ENCODE peak calls at places on chromosomes 11 and 22, in eight cellular contexts. B is A549; Y is cardiac fibroblast; W is CD4-positive, alpha-beta T cell; M is brain microvascular endothelial cell; Q is HFF-Myc; U is body of pancreas; D is CD8-positive, alpha-beta T cell. P is an unnamed sample.

GRCh38 chr11:123304828-123305530 is 109.9 kb upstream of the CLMP start:
- DNase-seq in B (no peak), Y (no peak), W (no peak), M (no peak), Q (no peak), U (peak), D (no peak), P (no peak)

GRCh38 chr11:118998388-118998717 is 415 bp downstream of the CENATAC start:
- DNase-seq in B (no peak), Y (no peak), W (no peak), M (no peak), Q (no peak), U (no peak), D (no peak), P (no peak)

GRCh38 chr11:35005156-35005780 is 88.8 kb downstream of the PDHX start:
- DNase-seq in B (no peak), Y (no peak), W (no peak), M (no peak), Q (no peak), U (peak), D (no peak), P (no peak)

GRCh38 chr11:14669499-14669898 is 25.9 kb downstream of the PDE3B start:
- DNase-seq in B (no peak), Y (no peak), W (no peak), M (no peak), Q (no peak), U (no peak), D (no peak), P (no peak)

GRCh38 chr11:19664896-19665548 is 47.6 kb upstream of the NAV2 start:
- DNase-seq in B (no peak), Y (peak), W (no peak), M (no peak), Q (no peak), U (no peak), D (no peak), P (peak)

GRCh38 chr11:15006139-15006759 is 34.1 kb upstream of the CALCA start:
- DNase-seq in B (no peak), Y (peak), W (no peak), M (peak), Q (peak), U (no peak), D (no peak), P (peak)

GRCh38 chr11:69912161-69912910 is 93.1 kb upstream of the FGF3 start:
- DNase-seq in B (no peak), Y (no peak), W (no peak), M (no peak), Q (no peak), U (no peak), D (no peak), P (no peak)

GRCh38 chr22:50665738-50666137 is 6.9 kb upstream of the SHANK3 start:
- DNase-seq in B (no peak), Y (no peak), W (no peak), M (no peak), Q (no peak), U (no peak), D (no peak), P (no peak)

GRCh38 chr11:64959498-64959897 is 12.4 kb downstream of the MAJIN start:
- DNase-seq in B (no peak), Y (peak), W (no peak), M (no peak), Q (no peak), U (no peak), D (no peak), P (no peak)

GRCh38 chr11:65384301-65384889 is 1.9 kb upstream of the SLC25A45 start:
- DNase-seq in B (no peak), Y (peak), W (peak), M (no peak), Q (no peak), U (no peak), D (peak), P (peak)

GRCh38 chr11:111735262-111736116 is 30.7 kb downstream of the PPP2R1B start:
- DNase-seq in B (no peak), Y (peak), W (no peak), M (peak), Q (peak), U (peak), D (no peak), P (peak)

GRCh38 chr11:66080055-66080817 is 10.2 kb downstream of the PACS1 start:
- DNase-seq in B (peak), Y (peak), W (peak), M (peak), Q (no peak), U (peak), D (peak), P (peak)

GRCh38 chr22:27832606-27833005 is 31.1 kb upstream of the MN1 start:
- DNase-seq in B (no peak), Y (no peak), W (no peak), M (no peak), Q (no peak), U (no peak), D (no peak), P (no peak)

GRCh38 chr11:1390603-1391164 is 950 bp downstream of the BRSK2 start:
- DNase-seq in B (no peak), Y (no peak), W (no peak), M (no peak), Q (no peak), U (peak), D (no peak), P (no peak)

GRCh38 chr11:64146036-64146943 is 19.6 kb downstream of the MACROD1 start:
- DNase-seq in B (peak), Y (peak), W (peak), M (peak), Q (no peak), U (peak), D (peak), P (peak)

GRCh38 chr11:77152846-77153245 is 24.8 kb downstream of the MYO7A start:
- DNase-seq in B (no peak), Y (no peak), W (no peak), M (no peak), Q (no peak), U (no peak), D (no peak), P (no peak)

GRCh38 chr11:11265320-11265719 is 87.7 kb downstream of the CSNK2A3 start:
- DNase-seq in B (no peak), Y (no peak), W (no peak), M (no peak), Q (no peak), U (no peak), D (no peak), P (no peak)

GRCh38 chr11:134008593-134008992 is 51.8 kb upstream of the IGSF9B start:
- DNase-seq in B (no peak), Y (no peak), W (no peak), M (no peak), Q (no peak), U (no peak), D (no peak), P (no peak)

GRCh38 chr11:1924646-1925372 is 5.3 kb downstream of the TNNT3 start:
- DNase-seq in B (no peak), Y (no peak), W (no peak), M (no peak), Q (no peak), U (no peak), D (no peak), P (no peak)

GRCh38 chr11:59053387-59053786 is 32.7 kb upstream of the GLYATL1B start:
- DNase-seq in B (no peak), Y (peak), W (peak), M (peak), Q (no peak), U (peak), D (peak), P (peak)

GRCh38 chr11:132318421-132319157 is 948.2 kb downstream of the NTM start:
- DNase-seq in B (no peak), Y (peak), W (no peak), M (peak), Q (no peak), U (no peak), D (no peak), P (peak)

GRCh38 chr22:20752104-20752741 is 21.7 kb upstream of the SERPIND1 start:
- DNase-seq in B (no peak), Y (no peak), W (no peak), M (no peak), Q (no peak), U (no peak), D (no peak), P (no peak)

GRCh38 chr22:30266445-30267381 is at the start of gene OSM:
- DNase-seq in B (no peak), Y (no peak), W (peak), M (no peak), Q (no peak), U (peak), D (peak), P (no peak)

DNA sequence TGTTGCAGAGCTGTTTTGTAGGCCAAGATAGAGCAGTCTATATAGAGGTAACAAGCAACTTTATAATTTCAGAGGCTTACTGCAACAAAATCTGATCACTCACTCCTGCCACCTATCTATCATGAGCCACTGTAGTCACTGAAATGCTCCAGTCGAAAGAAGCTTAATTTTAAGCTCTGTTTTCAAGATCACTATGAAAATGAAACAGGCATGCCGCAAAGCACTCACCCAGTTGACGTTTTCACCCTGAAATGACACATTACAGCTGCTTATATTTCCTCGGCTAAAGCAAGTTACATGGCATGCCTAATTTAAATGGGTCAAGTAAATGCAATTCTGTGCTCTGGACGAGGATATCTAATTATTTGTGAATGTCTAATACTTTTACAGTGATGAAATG is 616.3 kb downstream of the FAM181B start:
- DNase-seq in B (no peak), Y (no peak), W (no peak), M (no peak), Q (no peak), U (no peak), D (no peak), P (no peak)
- TF ChIP-seq CTCF in B (no peak), Y (no peak), W (no peak), M (no peak), Q (no peak), U (no peak), D (no peak), P (no peak)

GRCh38 chr11:88087281-88087680 is 88.0 kb downstream of the RAB38 start:
- DNase-seq in B (no peak), Y (no peak), W (no peak), M (no peak), Q (no peak), U (no peak), D (no peak), P (no peak)

GRCh38 chr11:88086297-88086696 is 88.9 kb downstream of the RAB38 start:
- DNase-seq in B (no peak), Y (no peak), W (no peak), M (no peak), Q (no peak), U (no peak), D (no peak), P (no peak)

GRCh38 chr11:88089134-88089533 is 86.1 kb downstream of the RAB38 start:
- DNase-seq in B (no peak), Y (no peak), W (no peak), M (no peak), Q (no peak), U (no peak), D (no peak), P (no peak)
- TF ChIP-seq CTCF in B (no peak), Y (no peak), W (no peak), M (no peak), Q (no peak), U (no peak), D (no peak), P (no peak)

GRCh38 chr11:3195251-3196160 is 23.1 kb downstream of the MRGPRG start:
- DNase-seq in B (no peak), Y (peak), W (no peak), M (peak), Q (no peak), U (no peak), D (no peak), P (no peak)
- TF ChIP-seq CTCF in B (no peak), Y (peak), W (no peak), M (peak), Q (peak), U (peak), D (no peak), P (peak)

GRCh38 chr11:115928811-115929210 is 424.6 kb upstream of the CADM1 start:
- DNase-seq in B (no peak), Y (no peak), W (no peak), M (no peak), Q (no peak), U (no peak), D (no peak), P (no peak)

GRCh38 chr11:115929618-115930129 is 425.5 kb upstream of the CADM1 start:
- DNase-seq in B (no peak), Y (no peak), W (no peak), M (no peak), Q (no peak), U (no peak), D (no peak), P (no peak)

GRCh38 chr11:115931684-115932083 is 427.5 kb upstream of the CADM1 start:
- DNase-seq in B (no peak), Y (no peak), W (no peak), M (no peak), Q (no peak), U (no peak), D (no peak), P (no peak)

GRCh38 chr11:115930886-115931537 is 426.8 kb upstream of the CADM1 start:
- DNase-seq in B (no peak), Y (no peak), W (no peak), M (no peak), Q (no peak), U (no peak), D (no peak), P (no peak)

DNA sequence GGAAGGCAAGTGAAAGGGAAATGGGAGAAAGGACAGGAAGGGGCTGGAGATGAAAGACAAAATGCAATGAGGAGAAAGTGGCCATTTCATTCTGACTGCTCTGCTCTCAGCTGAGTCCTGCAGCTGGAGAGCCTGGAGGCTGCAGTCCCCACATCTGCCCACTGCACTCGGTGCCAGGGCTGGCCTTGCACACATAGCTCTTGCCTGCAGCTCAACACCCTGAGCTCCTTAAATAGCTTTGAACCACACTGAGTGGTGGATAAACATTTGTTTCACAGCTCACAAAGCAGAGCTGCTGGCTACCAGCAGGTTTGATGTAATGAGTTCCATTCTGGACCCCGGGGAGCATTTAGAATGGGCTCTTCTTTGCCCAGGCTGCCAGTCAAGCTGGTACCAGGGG is 426.1 kb upstream of the CADM1 start:
- DNase-seq in B (no peak), Y (no peak), W (no peak), M (no peak), Q (no peak), U (no peak), D (no peak), P (no peak)
- TF ChIP-seq CTCF in B (no peak), Y (no peak), W (no peak), M (no peak), Q (no peak), U (no peak), D (no peak), P (no peak)

DNA sequence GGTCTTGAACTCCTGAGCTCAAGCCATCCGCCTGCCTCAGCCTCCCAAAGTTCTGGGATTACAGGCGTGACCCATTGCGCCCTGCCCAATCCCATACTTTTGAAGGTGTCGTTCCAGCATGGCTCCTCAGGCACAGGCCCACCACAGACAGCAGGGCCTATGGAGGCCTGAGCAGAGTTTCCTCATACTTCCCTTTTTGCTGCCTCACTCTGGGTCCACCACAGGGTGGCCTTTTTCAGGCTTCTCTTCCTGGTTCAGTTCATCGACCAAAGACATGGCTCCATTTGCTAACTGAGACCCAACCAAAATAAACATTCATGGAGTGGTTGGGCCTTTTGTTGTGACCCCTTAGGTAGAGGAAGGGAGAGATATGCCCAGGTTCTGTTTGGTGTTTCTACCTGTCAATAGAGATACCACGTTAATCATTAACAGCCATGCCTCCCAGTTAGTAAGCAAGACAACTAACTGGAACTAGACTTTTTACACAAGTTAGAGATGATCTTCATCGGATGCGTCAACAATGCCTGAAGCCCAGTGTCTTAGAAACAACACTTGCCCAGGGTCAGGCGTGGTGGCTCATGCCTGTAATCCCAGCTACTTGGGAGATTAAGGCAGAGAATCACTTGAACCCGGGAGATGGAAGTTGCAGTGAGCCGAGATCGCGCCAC is 35.1 kb downstream of the TRIOBP start:
- DNase-seq in B (peak), Y (no peak), W (no peak), M (no peak), Q (no peak), U (no peak), D (no peak), P (no peak)
- TF ChIP-seq CTCF in B (no peak), Y (peak), W (no peak), M (peak), Q (no peak), U (peak), D (no peak), P (peak)

DNA sequence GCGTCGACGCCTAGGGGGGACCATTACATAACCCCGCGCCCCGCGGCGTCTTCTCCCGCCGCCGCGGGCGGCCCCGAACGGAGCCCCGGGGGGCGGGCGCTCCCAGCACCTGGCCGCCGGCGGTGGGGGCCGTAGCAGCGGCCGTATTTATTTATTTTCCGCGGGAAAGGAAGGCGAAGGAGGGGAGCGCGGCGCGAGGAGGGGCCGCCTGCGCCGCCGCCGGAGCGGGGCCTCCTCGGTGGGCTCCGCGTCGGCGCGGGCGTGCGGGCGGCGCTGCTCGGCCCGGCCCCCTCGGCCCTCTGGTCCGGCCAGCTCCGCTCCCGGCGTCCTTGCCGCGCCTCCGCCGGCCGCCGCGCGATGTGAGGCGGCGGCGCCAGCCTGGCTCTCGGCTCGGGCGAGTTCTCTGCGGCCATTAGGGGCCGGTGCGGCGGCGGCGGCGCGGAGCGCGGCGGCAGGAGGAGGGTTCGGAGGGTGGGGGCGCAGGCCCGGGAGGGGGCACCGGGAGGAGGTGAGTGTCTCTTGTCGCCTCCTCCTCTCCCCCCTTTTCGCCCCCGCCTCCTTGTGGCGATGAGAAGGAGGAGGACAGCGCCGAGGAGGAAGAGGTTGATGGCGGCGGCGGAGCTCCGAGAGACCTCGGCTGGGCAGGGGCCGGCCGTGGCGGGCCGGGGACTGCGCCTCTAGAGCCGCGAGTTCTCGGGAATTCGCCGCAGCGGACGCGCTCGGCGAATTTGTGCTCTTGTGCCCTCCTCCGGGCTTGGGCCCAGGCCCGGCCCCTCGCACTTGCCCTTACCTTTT is at the start of gene EP300:
- DNase-seq in B (peak), Y (peak), W (peak), M (peak), Q (no peak), U (peak), D (peak), P (peak)
- TF ChIP-seq CTCF in B (no peak), Y (peak), W (peak), M (peak), Q (no peak), U (peak), D (no peak), P (peak)

DNA sequence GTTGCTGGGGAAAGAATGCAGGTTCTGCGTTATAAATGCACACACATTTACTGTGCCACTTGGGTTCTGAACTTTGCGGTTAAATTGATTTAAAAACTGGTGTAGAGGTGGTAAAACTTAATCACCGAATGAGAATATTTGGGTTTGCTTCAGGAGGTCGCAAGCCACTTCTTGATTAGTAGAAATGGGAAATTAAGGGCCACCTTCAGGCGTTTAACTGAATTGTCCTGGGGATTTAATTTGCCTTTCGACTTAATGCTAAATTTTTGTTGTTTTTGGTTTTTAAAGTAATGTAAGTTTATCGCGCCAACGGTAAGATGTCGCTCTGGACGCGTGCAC is 460 bp upstream of the NCR3LG1 start:
- DNase-seq in B (no peak), Y (no peak), W (no peak), M (no peak), Q (no peak), U (no peak), D (no peak), P (no peak)
- TF ChIP-seq CTCF in B (peak), Y (peak), W (peak), M (no peak), Q (peak), U (no peak), D (peak), P (peak)

DNA sequence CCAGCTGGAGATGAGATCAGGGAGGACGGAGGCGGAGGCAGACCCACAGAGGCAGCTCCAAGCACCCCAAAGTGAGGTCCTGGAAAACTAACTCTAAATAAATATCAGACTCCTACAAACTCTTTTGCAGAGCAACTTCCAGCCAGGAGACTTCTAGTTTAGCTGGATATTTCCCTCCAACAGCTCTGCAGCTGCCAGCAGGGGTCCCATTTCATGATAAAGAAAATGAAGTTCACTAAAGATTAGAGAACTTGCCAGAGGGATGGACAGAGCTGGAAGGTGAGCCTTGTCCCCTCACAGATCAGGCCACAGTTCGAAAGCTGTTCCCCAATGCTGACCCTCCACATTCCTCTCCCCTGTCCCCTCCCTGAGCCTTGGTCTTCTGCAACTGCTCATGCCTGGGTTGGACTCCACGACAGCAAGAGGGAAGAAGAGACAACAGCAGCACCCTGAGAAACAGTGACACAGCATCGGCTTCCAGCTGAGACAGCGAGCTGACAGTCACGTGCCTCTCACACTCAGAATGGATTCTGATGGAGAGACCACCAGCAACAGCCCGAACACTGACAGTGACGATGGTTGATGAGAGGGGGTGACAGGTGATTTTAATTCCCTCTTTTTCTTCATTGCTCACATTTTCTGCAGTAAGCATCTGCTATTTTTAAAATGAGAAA is 5.7 kb downstream of the CARS1 start:
- DNase-seq in B (no peak), Y (no peak), W (no peak), M (no peak), Q (no peak), U (no peak), D (no peak), P (no peak)
- TF ChIP-seq CTCF in B (no peak), Y (peak), W (no peak), M (peak), Q (peak), U (no peak), D (no peak), P (peak)

P was measured in HFFc6.